ENCODE peak calls at places on chromosomes 13 and 19, in four cellular contexts. One of them, this sample, is unnamed. For H3K4me1, the result is how much of the 10 kb centered on the place peaks cover.

GRCh38 chr19:5436101-5436947 is 18.9 kb upstream of the ZNRF4 start:
- DNase-seq in colonic mucosa: no peak
- DNase-seq in psoas muscle: no peak
- DNase-seq in mucosa of descending colon: no peak
- DNase-seq in this sample: no peak

GRCh38 chr13:80336335-80336734 is 4.6 kb downstream of the SPRY2 start:
- DNase-seq in colonic mucosa: no peak
- DNase-seq in psoas muscle: no peak
- DNase-seq in mucosa of descending colon: no peak
- DNase-seq in this sample: no peak

GRCh38 chr19:1250374-1251232 is 2.2 kb downstream of the MIDN start:
- DNase-seq in colonic mucosa: peak
- DNase-seq in psoas muscle: peak
- DNase-seq in mucosa of descending colon: peak
- DNase-seq in this sample: no peak

GRCh38 chr19:29487432-29487831 is 38.4 kb upstream of the VSTM2B start:
- DNase-seq in colonic mucosa: no peak
- DNase-seq in psoas muscle: no peak
- DNase-seq in mucosa of descending colon: no peak
- DNase-seq in this sample: no peak

GRCh38 chr13:26965976-26966375 is 205.4 kb upstream of the GPR12 start:
- DNase-seq in colonic mucosa: no peak
- DNase-seq in psoas muscle: peak
- DNase-seq in mucosa of descending colon: peak
- DNase-seq in this sample: no peak

GRCh38 chr19:31252476-31252875 is 96.8 kb downstream of the TSHZ3 start:
- DNase-seq in colonic mucosa: no peak
- DNase-seq in psoas muscle: no peak
- DNase-seq in mucosa of descending colon: no peak
- DNase-seq in this sample: no peak

GRCh38 chr13:73767747-73768315 is 366.4 kb downstream of the KLF12 start:
- DNase-seq in colonic mucosa: peak
- DNase-seq in psoas muscle: no peak
- DNase-seq in mucosa of descending colon: peak
- DNase-seq in this sample: no peak

GRCh38 chr13:39095500-39095899 is 57.2 kb downstream of the NHLRC3 start:
- DNase-seq in colonic mucosa: no peak
- DNase-seq in psoas muscle: no peak
- DNase-seq in mucosa of descending colon: no peak
- DNase-seq in this sample: no peak

GRCh38 chr13:86000546-86000945 is 201.3 kb upstream of the SLITRK6 start:
- DNase-seq in colonic mucosa: no peak
- DNase-seq in psoas muscle: no peak
- DNase-seq in mucosa of descending colon: no peak
- DNase-seq in this sample: no peak

GRCh38 chr19:18726417-18726767 is 42.9 kb downstream of the CRTC1 start:
- DNase-seq in colonic mucosa: no peak
- DNase-seq in psoas muscle: no peak
- DNase-seq in mucosa of descending colon: no peak
- DNase-seq in this sample: no peak
- H3K4me3 ChIP-seq in colonic mucosa: no peak
- H3K4me3 ChIP-seq in psoas muscle: no peak
- H3K4me3 ChIP-seq in mucosa of descending colon: no peak
- H3K4me3 ChIP-seq in this sample: no peak

DNA sequence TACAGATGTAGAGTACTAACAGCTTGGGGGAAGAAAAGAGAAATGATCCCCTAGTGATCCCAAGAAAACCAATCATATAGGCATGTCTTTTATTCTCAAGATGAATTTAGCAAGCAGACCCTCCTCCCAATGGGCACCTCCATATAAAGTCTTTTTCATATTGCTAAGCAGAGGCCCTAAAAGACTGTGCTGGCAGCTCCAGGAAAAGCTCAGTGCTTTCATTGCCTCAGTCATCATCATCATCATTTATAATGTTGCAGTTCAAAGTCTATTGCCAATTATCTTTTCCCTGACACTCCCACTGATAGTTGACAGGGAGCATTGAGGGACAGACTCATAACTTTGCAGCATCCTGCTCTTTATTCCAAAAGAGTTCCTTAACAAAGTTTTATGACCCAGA is 13.0 kb downstream of the GPR183 start:
- DNase-seq in colonic mucosa: no peak
- DNase-seq in psoas muscle: no peak
- DNase-seq in mucosa of descending colon: no peak
- DNase-seq in this sample: no peak
- H3K4me1 ChIP-seq in colonic mucosa: under half
- H3K4me1 ChIP-seq in psoas muscle: under half
- H3K4me1 ChIP-seq in mucosa of descending colon: under half
- H3K4me1 ChIP-seq in this sample: under half

GRCh38 chr19:49927526-49928264 is 1.3 kb upstream of the ATF5 start:
- DNase-seq in colonic mucosa: no peak
- DNase-seq in psoas muscle: no peak
- DNase-seq in mucosa of descending colon: no peak
- DNase-seq in this sample: no peak
- H3K4me3 ChIP-seq in colonic mucosa: peak
- H3K4me3 ChIP-seq in psoas muscle: peak
- H3K4me3 ChIP-seq in mucosa of descending colon: no peak
- H3K4me3 ChIP-seq in this sample: no peak

GRCh38 chr13:30423891-30424290 is 1.6 kb downstream of the UBE2L5 start:
- DNase-seq in colonic mucosa: no peak
- DNase-seq in psoas muscle: no peak
- DNase-seq in mucosa of descending colon: no peak
- DNase-seq in this sample: no peak

GRCh38 chr13:30418075-30418715 is 4.1 kb upstream of the UBE2L5 start:
- DNase-seq in colonic mucosa: no peak
- DNase-seq in psoas muscle: no peak
- DNase-seq in mucosa of descending colon: no peak
- DNase-seq in this sample: no peak

GRCh38 chr13:30418886-30419459 is 3.3 kb upstream of the UBE2L5 start:
- DNase-seq in colonic mucosa: no peak
- DNase-seq in psoas muscle: no peak
- DNase-seq in mucosa of descending colon: no peak
- DNase-seq in this sample: no peak

GRCh38 chr13:30421093-30422055 is 919 bp upstream of the UBE2L5 start:
- DNase-seq in colonic mucosa: peak
- DNase-seq in psoas muscle: peak
- DNase-seq in mucosa of descending colon: peak
- DNase-seq in this sample: peak

GRCh38 chr13:30422056-30422914 is at the start of gene UBE2L5:
- DNase-seq in colonic mucosa: peak
- DNase-seq in psoas muscle: peak
- DNase-seq in mucosa of descending colon: peak
- DNase-seq in this sample: no peak
- H3K4me1 ChIP-seq in colonic mucosa: under half
- H3K4me1 ChIP-seq in psoas muscle: under half
- H3K4me1 ChIP-seq in mucosa of descending colon: under half
- H3K4me1 ChIP-seq in this sample: under half

GRCh38 chr13:22926176-22927007 is 254.4 kb upstream of the SGCG start:
- DNase-seq in colonic mucosa: peak
- DNase-seq in psoas muscle: peak
- DNase-seq in mucosa of descending colon: peak
- DNase-seq in this sample: no peak
- H3K4me3 ChIP-seq in colonic mucosa: peak
- H3K4me3 ChIP-seq in psoas muscle: peak
- H3K4me3 ChIP-seq in mucosa of descending colon: no peak
- H3K4me3 ChIP-seq in this sample: peak

GRCh38 chr19:10636304-10636972 is 11.1 kb downstream of the SLC44A2 start:
- DNase-seq in colonic mucosa: no peak
- DNase-seq in psoas muscle: peak
- DNase-seq in mucosa of descending colon: no peak
- DNase-seq in this sample: no peak
- H3K4me1 ChIP-seq in colonic mucosa: under half
- H3K4me1 ChIP-seq in psoas muscle: under half
- H3K4me1 ChIP-seq in mucosa of descending colon: under half
- H3K4me1 ChIP-seq in this sample: under half

GRCh38 chr19:17296976-17297375 is 6.2 kb downstream of the ABHD8 start:
- DNase-seq in colonic mucosa: no peak
- DNase-seq in psoas muscle: no peak
- DNase-seq in mucosa of descending colon: no peak
- DNase-seq in this sample: no peak

GRCh38 chr19:17296278-17296677 is 6.9 kb downstream of the ABHD8 start:
- DNase-seq in colonic mucosa: no peak
- DNase-seq in psoas muscle: no peak
- DNase-seq in mucosa of descending colon: no peak
- DNase-seq in this sample: no peak

GRCh38 chr19:17292301-17293074 is 10.7 kb downstream of the ABHD8 start:
- DNase-seq in colonic mucosa: peak
- DNase-seq in psoas muscle: peak
- DNase-seq in mucosa of descending colon: peak
- DNase-seq in this sample: no peak

GRCh38 chr19:17293605-17294004 is 9.6 kb downstream of the ABHD8 start:
- DNase-seq in colonic mucosa: no peak
- DNase-seq in psoas muscle: no peak
- DNase-seq in mucosa of descending colon: no peak
- DNase-seq in this sample: no peak

GRCh38 chr19:17294051-17294891 is 9.0 kb downstream of the ABHD8 start:
- DNase-seq in colonic mucosa: peak
- DNase-seq in psoas muscle: peak
- DNase-seq in mucosa of descending colon: peak
- DNase-seq in this sample: no peak
- H3K4me3 ChIP-seq in colonic mucosa: no peak
- H3K4me3 ChIP-seq in psoas muscle: no peak
- H3K4me3 ChIP-seq in mucosa of descending colon: no peak
- H3K4me3 ChIP-seq in this sample: no peak

GRCh38 chr19:40629346-40629745 is 28.2 kb downstream of the LTBP4 start:
- DNase-seq in colonic mucosa: no peak
- DNase-seq in psoas muscle: no peak
- DNase-seq in mucosa of descending colon: no peak
- DNase-seq in this sample: no peak
- H3K4me1 ChIP-seq in colonic mucosa: under half
- H3K4me1 ChIP-seq in psoas muscle: under half
- H3K4me1 ChIP-seq in mucosa of descending colon: under half
- H3K4me1 ChIP-seq in this sample: under half

GRCh38 chr13:33280550-33280905 is 5.0 kb downstream of the STARD13 start:
- DNase-seq in colonic mucosa: no peak
- DNase-seq in psoas muscle: no peak
- DNase-seq in mucosa of descending colon: no peak
- DNase-seq in this sample: no peak
- H3K4me3 ChIP-seq in colonic mucosa: no peak
- H3K4me3 ChIP-seq in psoas muscle: peak
- H3K4me3 ChIP-seq in mucosa of descending colon: no peak
- H3K4me3 ChIP-seq in this sample: peak

GRCh38 chr13:32059511-32059984 is 28.0 kb downstream of the FRY start:
- DNase-seq in colonic mucosa: no peak
- DNase-seq in psoas muscle: no peak
- DNase-seq in mucosa of descending colon: no peak
- DNase-seq in this sample: no peak
- H3K4me1 ChIP-seq in colonic mucosa: under half
- H3K4me1 ChIP-seq in psoas muscle: under half
- H3K4me1 ChIP-seq in mucosa of descending colon: under half
- H3K4me1 ChIP-seq in this sample: under half